ENCODE peak calls at places on chromosomes 16 and 17, in seven cellular contexts. One of them, this sample, is unnamed.

GRCh38 chr17:2400474-2400866 is 390 bp downstream of the MNT start:
- DNase-seq in CD4-positive, alpha-beta T cell: peak
- DNase-seq in H7: peak
- DNase-seq in GM18507: no peak
- DNase-seq in T47D: no peak
- DNase-seq in hippocampal formation: no peak
- DNase-seq in T follicular helper cell: peak
- DNase-seq in this sample: peak

GRCh38 chr16:24070851-24071250 is 185.3 kb upstream of the CACNG3 start:
- DNase-seq in CD4-positive, alpha-beta T cell: peak
- DNase-seq in H7: peak
- DNase-seq in GM18507: peak
- DNase-seq in T47D: peak
- DNase-seq in hippocampal formation: peak
- DNase-seq in T follicular helper cell: no peak
- DNase-seq in this sample: no peak

GRCh38 chr17:6536053-6536452 is 20.3 kb downstream of the PITPNM3 start:
- DNase-seq in CD4-positive, alpha-beta T cell: no peak
- DNase-seq in H7: no peak
- DNase-seq in GM18507: no peak
- DNase-seq in T47D: no peak
- DNase-seq in hippocampal formation: no peak
- DNase-seq in T follicular helper cell: no peak
- DNase-seq in this sample: no peak

GRCh38 chr16:31386157-31386984 is 6.8 kb upstream of the ITGAD start:
- DNase-seq in CD4-positive, alpha-beta T cell: no peak
- DNase-seq in H7: peak
- DNase-seq in GM18507: no peak
- DNase-seq in T47D: no peak
- DNase-seq in hippocampal formation: peak
- DNase-seq in T follicular helper cell: no peak
- DNase-seq in this sample: no peak

GRCh38 chr17:61487161-61487654 is 35.0 kb downstream of the TBX4 start:
- DNase-seq in CD4-positive, alpha-beta T cell: no peak
- DNase-seq in H7: peak
- DNase-seq in GM18507: no peak
- DNase-seq in T47D: no peak
- DNase-seq in hippocampal formation: no peak
- DNase-seq in T follicular helper cell: no peak
- DNase-seq in this sample: no peak

GRCh38 chr16:65124596-65124995 is 2.7 kb upstream of the CDH11 start:
- DNase-seq in CD4-positive, alpha-beta T cell: no peak
- DNase-seq in H7: no peak
- DNase-seq in GM18507: no peak
- DNase-seq in T47D: no peak
- DNase-seq in hippocampal formation: no peak
- DNase-seq in T follicular helper cell: no peak
- DNase-seq in this sample: no peak

GRCh38 chr16:50671644-50672260 is 9.4 kb downstream of the SNX20 start:
- DNase-seq in CD4-positive, alpha-beta T cell: no peak
- DNase-seq in H7: peak
- DNase-seq in GM18507: no peak
- DNase-seq in T47D: no peak
- DNase-seq in hippocampal formation: no peak
- DNase-seq in T follicular helper cell: no peak
- DNase-seq in this sample: no peak

GRCh38 chr17:64585146-64585545 is 77.0 kb downstream of the SMURF2 start:
- DNase-seq in CD4-positive, alpha-beta T cell: no peak
- DNase-seq in H7: no peak
- DNase-seq in GM18507: no peak
- DNase-seq in T47D: no peak
- DNase-seq in hippocampal formation: no peak
- DNase-seq in T follicular helper cell: no peak
- DNase-seq in this sample: no peak

GRCh38 chr17:77409282-77410161 is 268.8 kb downstream of the SEC14L1 start:
- DNase-seq in CD4-positive, alpha-beta T cell: no peak
- DNase-seq in H7: peak
- DNase-seq in GM18507: no peak
- DNase-seq in T47D: no peak
- DNase-seq in hippocampal formation: no peak
- DNase-seq in T follicular helper cell: no peak
- DNase-seq in this sample: no peak

GRCh38 chr16:70737377-70738082 is 51.7 kb upstream of the MTSS2 start:
- DNase-seq in CD4-positive, alpha-beta T cell: peak
- DNase-seq in H7: peak
- DNase-seq in GM18507: peak
- DNase-seq in T47D: peak
- DNase-seq in hippocampal formation: peak
- DNase-seq in T follicular helper cell: peak
- DNase-seq in this sample: peak

GRCh38 chr17:55301521-55302406 is 37.0 kb downstream of the HLF start:
- DNase-seq in CD4-positive, alpha-beta T cell: no peak
- DNase-seq in H7: no peak
- DNase-seq in GM18507: no peak
- DNase-seq in T47D: no peak
- DNase-seq in hippocampal formation: no peak
- DNase-seq in T follicular helper cell: no peak
- DNase-seq in this sample: no peak

GRCh38 chr17:21165922-21166598 is 39.3 kb downstream of the DHRS7B start:
- DNase-seq in CD4-positive, alpha-beta T cell: no peak
- DNase-seq in H7: no peak
- DNase-seq in GM18507: no peak
- DNase-seq in T47D: no peak
- DNase-seq in hippocampal formation: no peak
- DNase-seq in T follicular helper cell: no peak
- DNase-seq in this sample: no peak

GRCh38 chr17:36590082-36590481 is 1.6 kb upstream of the DHRS11 start:
- DNase-seq in CD4-positive, alpha-beta T cell: no peak
- DNase-seq in H7: no peak
- DNase-seq in GM18507: no peak
- DNase-seq in T47D: no peak
- DNase-seq in hippocampal formation: no peak
- DNase-seq in T follicular helper cell: no peak
- DNase-seq in this sample: no peak

GRCh38 chr17:69978056-69978646 is 96.9 kb upstream of the KCNJ16 start:
- DNase-seq in CD4-positive, alpha-beta T cell: no peak
- DNase-seq in H7: no peak
- DNase-seq in GM18507: no peak
- DNase-seq in T47D: no peak
- DNase-seq in hippocampal formation: no peak
- DNase-seq in T follicular helper cell: no peak
- DNase-seq in this sample: no peak

GRCh38 chr17:47785538-47786123 is 36.0 kb downstream of the OSBPL7 start:
- DNase-seq in CD4-positive, alpha-beta T cell: no peak
- DNase-seq in H7: peak
- DNase-seq in GM18507: no peak
- DNase-seq in T47D: no peak
- DNase-seq in hippocampal formation: no peak
- DNase-seq in T follicular helper cell: no peak
- DNase-seq in this sample: no peak

GRCh38 chr17:238964-239259 is 57.5 kb upstream of the DOC2B start:
- DNase-seq in CD4-positive, alpha-beta T cell: no peak
- DNase-seq in H7: no peak
- DNase-seq in GM18507: no peak
- DNase-seq in T47D: no peak
- DNase-seq in hippocampal formation: no peak
- DNase-seq in T follicular helper cell: no peak
- DNase-seq in this sample: no peak

GRCh38 chr17:1197379-1197778 is 17.6 kb upstream of the ABR start:
- DNase-seq in CD4-positive, alpha-beta T cell: no peak
- DNase-seq in H7: no peak
- DNase-seq in GM18507: no peak
- DNase-seq in T47D: no peak
- DNase-seq in hippocampal formation: no peak
- DNase-seq in T follicular helper cell: no peak
- DNase-seq in this sample: no peak

GRCh38 chr16:57303910-57304168 is 19.4 kb upstream of the PLLP start:
- DNase-seq in CD4-positive, alpha-beta T cell: no peak
- DNase-seq in H7: no peak
- DNase-seq in GM18507: no peak
- DNase-seq in T47D: no peak
- DNase-seq in hippocampal formation: no peak
- DNase-seq in T follicular helper cell: no peak
- DNase-seq in this sample: no peak

GRCh38 chr17:49337900-49338299 is 24.1 kb downstream of the ZNF652 start:
- DNase-seq in CD4-positive, alpha-beta T cell: no peak
- DNase-seq in H7: no peak
- DNase-seq in GM18507: no peak
- DNase-seq in T47D: no peak
- DNase-seq in hippocampal formation: no peak
- DNase-seq in T follicular helper cell: no peak
- DNase-seq in this sample: no peak

GRCh38 chr17:16398270-16399267 is 16.8 kb upstream of the TRPV2 start:
- DNase-seq in CD4-positive, alpha-beta T cell: no peak
- DNase-seq in H7: no peak
- DNase-seq in GM18507: no peak
- DNase-seq in T47D: no peak
- DNase-seq in hippocampal formation: no peak
- DNase-seq in T follicular helper cell: no peak
- DNase-seq in this sample: no peak

GRCh38 chr17:55420067-55420775 is 1.4 kb downstream of the MMD start:
- DNase-seq in CD4-positive, alpha-beta T cell: no peak
- DNase-seq in H7: no peak
- DNase-seq in GM18507: no peak
- DNase-seq in T47D: no peak
- DNase-seq in hippocampal formation: peak
- DNase-seq in T follicular helper cell: no peak
- DNase-seq in this sample: peak

GRCh38 chr17:44331249-44331760 is 6.7 kb upstream of the SLC25A39 start:
- DNase-seq in CD4-positive, alpha-beta T cell: peak
- DNase-seq in H7: peak
- DNase-seq in GM18507: no peak
- DNase-seq in T47D: peak
- DNase-seq in hippocampal formation: peak
- DNase-seq in T follicular helper cell: peak
- DNase-seq in this sample: peak

GRCh38 chr16:5059386-5060072 is 6.2 kb downstream of the C16orf89 start:
- DNase-seq in CD4-positive, alpha-beta T cell: no peak
- DNase-seq in H7: peak
- DNase-seq in GM18507: no peak
- DNase-seq in T47D: no peak
- DNase-seq in hippocampal formation: no peak
- DNase-seq in T follicular helper cell: no peak
- DNase-seq in this sample: no peak

GRCh38 chr16:3825940-3826339 is 54.6 kb downstream of the CREBBP start:
- DNase-seq in CD4-positive, alpha-beta T cell: no peak
- DNase-seq in H7: no peak
- DNase-seq in GM18507: no peak
- DNase-seq in T47D: no peak
- DNase-seq in hippocampal formation: no peak
- DNase-seq in T follicular helper cell: no peak
- DNase-seq in this sample: no peak

GRCh38 chr16:85969591-85969990 is 70.6 kb downstream of the IRF8 start:
- DNase-seq in CD4-positive, alpha-beta T cell: no peak
- DNase-seq in H7: no peak
- DNase-seq in GM18507: no peak
- DNase-seq in T47D: no peak
- DNase-seq in hippocampal formation: no peak
- DNase-seq in T follicular helper cell: no peak
- DNase-seq in this sample: no peak

GRCh38 chr17:63537001-63537400 is 13.3 kb upstream of the DCAF7 start:
- DNase-seq in CD4-positive, alpha-beta T cell: no peak
- DNase-seq in H7: no peak
- DNase-seq in GM18507: no peak
- DNase-seq in T47D: no peak
- DNase-seq in hippocampal formation: no peak
- DNase-seq in T follicular helper cell: no peak
- DNase-seq in this sample: no peak

GRCh38 chr17:2393954-2394749 is 6.7 kb downstream of the MNT start:
- DNase-seq in CD4-positive, alpha-beta T cell: no peak
- DNase-seq in H7: peak
- DNase-seq in GM18507: no peak
- DNase-seq in T47D: no peak
- DNase-seq in hippocampal formation: no peak
- DNase-seq in T follicular helper cell: no peak
- DNase-seq in this sample: no peak

GRCh38 chr17:9386401-9386800 is 189.2 kb downstream of the STX8 start:
- DNase-seq in CD4-positive, alpha-beta T cell: no peak
- DNase-seq in H7: no peak
- DNase-seq in GM18507: no peak
- DNase-seq in T47D: no peak
- DNase-seq in hippocampal formation: no peak
- DNase-seq in T follicular helper cell: no peak
- DNase-seq in this sample: no peak

GRCh38 chr16:53714080-53715050 is 10.4 kb downstream of the FTO start:
- DNase-seq in CD4-positive, alpha-beta T cell: no peak
- DNase-seq in H7: no peak
- DNase-seq in GM18507: no peak
- DNase-seq in T47D: no peak
- DNase-seq in hippocampal formation: no peak
- DNase-seq in T follicular helper cell: no peak
- DNase-seq in this sample: no peak

GRCh38 chr17:21029032-21029431 is 13.8 kb downstream of the USP22 start:
- DNase-seq in CD4-positive, alpha-beta T cell: no peak
- DNase-seq in H7: peak
- DNase-seq in GM18507: no peak
- DNase-seq in T47D: no peak
- DNase-seq in hippocampal formation: no peak
- DNase-seq in T follicular helper cell: no peak
- DNase-seq in this sample: no peak